ENCODE peak calls at places on chromosomes 5 and 9, in nine cellular contexts. P, V, A, O, E, W, U, F and M are unnamed samples.

GRCh38 chr9:98087420-98088354 is 31.2 kb downstream of the NANS start:
- DNase-seq in P (peak), V (no peak), A (peak), O (peak), E (peak), W (no peak), U (no peak), F (no peak), M (peak)

GRCh38 chr9:113879318-113879717 is 3.2 kb downstream of the ZNF618 start:
- DNase-seq in P (no peak), V (no peak), A (no peak), O (no peak), E (no peak), W (peak), U (no peak), F (no peak), M (no peak)

GRCh38 chr5:6736106-6736505 is 22.9 kb downstream of the TENT4A start:
- DNase-seq in P (no peak), V (no peak), A (no peak), O (no peak), E (no peak), W (no peak), U (no peak), F (no peak), M (no peak)

GRCh38 chr5:57831942-57832341 is 349.3 kb upstream of the ACTBL2 start:
- DNase-seq in P (no peak), V (no peak), A (no peak), O (no peak), E (no peak), W (no peak), U (no peak), F (no peak), M (no peak)

GRCh38 chr9:89678394-89679005 is 73.7 kb downstream of the GADD45G start:
- DNase-seq in P (no peak), V (peak), A (no peak), O (peak), E (no peak), W (no peak), U (no peak), F (no peak), M (no peak)

GRCh38 chr9:69047331-69047730 is 11.8 kb downstream of the FXN start:
- DNase-seq in P (no peak), V (no peak), A (no peak), O (no peak), E (no peak), W (peak), U (no peak), F (no peak), M (no peak)

GRCh38 chr9:100477221-100477620 is 4.3 kb downstream of the TMEFF1 start:
- DNase-seq in P (no peak), V (no peak), A (no peak), O (no peak), E (no peak), W (no peak), U (no peak), F (no peak), M (no peak)

GRCh38 chr9:27387722-27388121 is 90.8 kb upstream of the EQTN start:
- DNase-seq in P (no peak), V (no peak), A (no peak), O (no peak), E (no peak), W (no peak), U (no peak), F (no peak), M (no peak)

GRCh38 chr5:69271376-69271775 is 36.7 kb downstream of the CDK7 start:
- DNase-seq in P (no peak), V (no peak), A (no peak), O (no peak), E (peak), W (peak), U (no peak), F (no peak), M (no peak)

GRCh38 chr9:131167146-131167692 is 41.8 kb downstream of the NUP214 start:
- DNase-seq in P (no peak), V (peak), A (no peak), O (no peak), E (no peak), W (no peak), U (no peak), F (no peak), M (no peak)

GRCh38 chr5:79225026-79225425 is 10.9 kb upstream of the JMY start:
- DNase-seq in P (no peak), V (no peak), A (no peak), O (no peak), E (no peak), W (no peak), U (no peak), F (no peak), M (no peak)

GRCh38 chr9:93634311-93635185 is 58.2 kb downstream of the PHF2 start:
- DNase-seq in P (no peak), V (no peak), A (no peak), O (no peak), E (no peak), W (no peak), U (no peak), F (no peak), M (no peak)

GRCh38 chr9:94002316-94003140 is 47.4 kb upstream of the BARX1 start:
- DNase-seq in P (no peak), V (no peak), A (no peak), O (peak), E (peak), W (peak), U (no peak), F (peak), M (no peak)

GRCh38 chr9:4287886-4288588 is 11.8 kb downstream of the GLIS3 start:
- DNase-seq in P (no peak), V (no peak), A (no peak), O (no peak), E (no peak), W (no peak), U (no peak), F (no peak), M (no peak)

GRCh38 chr9:131598121-131598520 is 52.8 kb downstream of the PRRT1B start:
- DNase-seq in P (no peak), V (no peak), A (peak), O (no peak), E (no peak), W (peak), U (no peak), F (no peak), M (no peak)

GRCh38 chr5:154421868-154422267 is 23.9 kb upstream of the SAP30L start:
- DNase-seq in P (no peak), V (no peak), A (no peak), O (peak), E (peak), W (peak), U (no peak), F (no peak), M (no peak)

GRCh38 chr5:96248152-96248551 is 184.9 kb downstream of the PCSK1 start:
- DNase-seq in P (no peak), V (no peak), A (no peak), O (no peak), E (no peak), W (no peak), U (no peak), F (no peak), M (no peak)

GRCh38 chr9:35658894-35659220 is 765 bp downstream of the CCDC107 start:
- DNase-seq in P (no peak), V (no peak), A (peak), O (peak), E (peak), W (peak), U (no peak), F (no peak), M (no peak)

GRCh38 chr5:124902097-124902821 is 155.8 kb upstream of the ZNF608 start:
- DNase-seq in P (no peak), V (no peak), A (no peak), O (no peak), E (peak), W (peak), U (no peak), F (no peak), M (no peak)

GRCh38 chr9:6758418-6759113 is 793 bp downstream of the KDM4C start:
- DNase-seq in P (peak), V (no peak), A (peak), O (peak), E (peak), W (peak), U (peak), F (peak), M (no peak)

GRCh38 chr5:112418412-112419049 is 546 bp downstream of the EPB41L4A start:
- DNase-seq in P (no peak), V (no peak), A (peak), O (peak), E (peak), W (no peak), U (no peak), F (no peak), M (no peak)

GRCh38 chr9:130689937-130690700 is 3.5 kb upstream of the EXOSC2 start:
- DNase-seq in P (no peak), V (no peak), A (no peak), O (peak), E (peak), W (peak), U (no peak), F (no peak), M (no peak)

GRCh38 chr5:16539169-16539666 is 73.6 kb upstream of the ZNF622 start:
- DNase-seq in P (no peak), V (no peak), A (peak), O (no peak), E (peak), W (no peak), U (no peak), F (no peak), M (no peak)